ENCODE peak calls at places on chromosomes 2 and 18, in five cellular contexts. E, M, Y, G and O are unnamed samples.

GRCh38 chr2:241904791-241905710 is 35.5 kb downstream of the RTP5 start:
- DNase-seq in M (no peak), Y (no peak), E (no peak), G (no peak), O (no peak)

GRCh38 chr2:11778923-11779757 is 32.7 kb downstream of the LPIN1 start:
- DNase-seq in Y (peak; percentile 19), E (no peak), M (peak; percentile 70), G (peak; percentile 85), O (peak; percentile 83)

GRCh38 chr18:41391616-41392610 is 563.1 kb upstream of the PIK3C3 start:
- DNase-seq in G (no peak), Y (peak; percentile 49), M (no peak), E (no peak), O (peak; percentile 25)

GRCh38 chr2:180307096-180307495 is 300.0 kb upstream of the CWC22 start:
- DNase-seq in G (no peak), Y (no peak), E (no peak), M (no peak), O (no peak)

GRCh38 chr2:137178955-137179377 is 413.6 kb downstream of the THSD7B start:
- DNase-seq in E (no peak), G (no peak), M (no peak), Y (no peak), O (no peak)

GRCh38 chr2:11630855-11631254 is 39.1 kb downstream of the NTSR2 start:
- DNase-seq in E (no peak), M (no peak), G (no peak), Y (no peak), O (no peak)

GRCh38 chr2:32862269-32863055 is 84.3 kb upstream of the LTBP1 start:
- DNase-seq in Y (no peak), E (no peak), G (no peak), M (no peak), O (no peak)

GRCh38 chr18:59270689-59271257 is 2.5 kb downstream of the RAX start:
- DNase-seq in G (no peak), E (no peak), M (no peak), Y (no peak), O (no peak)

GRCh38 chr18:50044402-50044801 is 150.5 kb downstream of the MYO5B start:
- DNase-seq in Y (no peak), G (no peak), M (no peak), E (no peak), O (no peak)

GRCh38 chr2:189411860-189412259 is 29.4 kb upstream of the WDR75 start:
- DNase-seq in G (no peak), E (no peak), M (no peak), Y (no peak), O (no peak)

GRCh38 chr2:64140665-64141064 is 3.6 kb downstream of the PELI1 start:
- DNase-seq in E (no peak), G (no peak), Y (no peak), M (no peak), O (no peak)

GRCh38 chr2:64137996-64138395 is 6.2 kb downstream of the PELI1 start:
- DNase-seq in Y (no peak), M (no peak), G (no peak), E (no peak), O (no peak)

GRCh38 chr2:64134813-64135212 is 9.4 kb downstream of the PELI1 start:
- DNase-seq in E (no peak), G (no peak), Y (no peak), M (no peak), O (no peak)

GRCh38 chr2:64135421-64135820 is 8.8 kb downstream of the PELI1 start:
- DNase-seq in G (no peak), Y (no peak), M (no peak), E (no peak), O (no peak)

DNA sequence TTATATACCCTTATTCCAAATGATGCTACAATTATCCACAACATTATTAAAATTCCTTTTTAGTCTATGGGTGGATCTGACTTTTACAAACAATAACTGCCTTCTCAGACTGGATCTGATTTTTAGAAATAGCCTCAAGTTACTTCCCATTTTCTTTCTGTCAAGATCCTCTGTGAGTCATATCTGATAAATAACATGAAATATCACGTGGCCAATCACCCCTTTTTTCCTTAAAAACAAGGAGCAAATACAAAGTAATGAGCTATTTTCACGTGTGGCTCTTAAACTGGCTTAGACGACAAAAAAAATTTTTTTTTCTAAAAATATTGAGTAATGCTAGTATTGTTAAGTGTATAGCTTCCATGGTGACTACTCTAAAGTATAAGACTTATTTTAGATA is 6.7 kb downstream of the PELI1 start:
- DNase-seq in Y (no peak), E (no peak), M (no peak), G (no peak), O (no peak)
- H3K4me3 ChIP-seq in Y (no peak overlapping the region), E (no peak overlapping the region), M (no peak overlapping the region), G (no peak overlapping the region), O (no peak overlapping the region)

DNA sequence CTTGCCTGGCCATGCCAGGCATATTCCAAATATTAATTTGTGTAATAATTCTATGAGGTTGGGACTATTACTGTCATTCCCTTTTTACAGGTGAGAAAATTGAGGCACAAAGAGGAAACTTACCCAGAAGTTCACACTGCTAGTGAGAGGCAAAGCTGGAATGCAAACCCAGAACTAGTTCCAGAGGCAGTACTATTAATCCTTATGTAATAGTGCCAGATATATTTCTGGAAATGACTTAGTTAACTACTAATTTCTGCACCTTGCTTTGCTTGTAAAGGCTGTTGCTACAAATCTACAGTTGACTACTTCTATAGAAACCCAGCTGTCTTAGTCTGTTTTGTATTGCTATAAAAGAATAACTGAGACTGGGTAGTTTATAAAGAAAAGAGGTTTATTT is 5.3 kb upstream of the CFLAR start:
- DNase-seq in G (no peak), M (no peak), E (no peak), Y (no peak), O (no peak)
- H3K4me3 ChIP-seq in G (no peak overlapping the region), M (no peak overlapping the region), E (no peak overlapping the region), Y (no peak overlapping the region), O (no peak overlapping the region)

GRCh38 chr2:177002983-177003382 is 209.6 kb upstream of the HNRNPA3 start:
- DNase-seq in E (no peak), Y (no peak), G (no peak), M (no peak), O (no peak)
- H3K4me3 ChIP-seq in E (no peak overlapping the region), Y (no peak overlapping the region), G (no peak overlapping the region), M (no peak overlapping the region), O (no peak overlapping the region)

GRCh38 chr2:30367232-30368070 is 79.6 kb upstream of the LCLAT1 start:
- DNase-seq in G (no peak), Y (no peak), M (no peak), E (no peak), O (no peak)
- H3K4me3 ChIP-seq in G (no peak overlapping the region), Y (no peak overlapping the region), M (no peak overlapping the region), E (no peak overlapping the region), O (no peak overlapping the region)

GRCh38 chr2:210162466-210163124 is 8.6 kb downstream of the KANSL1L start:
- DNase-seq in G (no peak), M (no peak), E (no peak), Y (no peak), O (no peak)
- H3K4me3 ChIP-seq in G (no peak overlapping the region), M (no peak overlapping the region), E (no peak overlapping the region), Y (no peak overlapping the region), O (no peak overlapping the region)